ENCODE peak calls at places on chromosome 13, in four cellular contexts. V is esophagus muscularis mucosa, N is PC-3, H is adrenal gland. F is an unnamed sample.

GRCh38 chr13:39422845-39423565 is 180.0 kb downstream of the LHFPL6 start:
- DNase-seq in V (no peak), N (no peak), H (no peak), F (peak; percentile 26)

GRCh38 chr13:77740931-77741586 is 43.6 kb downstream of the SLAIN1 start:
- DNase-seq in V (no peak), N (no peak), H (no peak), F (no peak)

GRCh38 chr13:82467626-82468025 is 1414.6 kb downstream of the SLITRK1 start:
- DNase-seq in V (no peak), N (no peak), H (no peak), F (no peak)

GRCh38 chr13:80658705-80659104 is 317.8 kb upstream of the SPRY2 start:
- DNase-seq in V (no peak), N (no peak), H (no peak), F (no peak)

GRCh38 chr13:30038884-30039283 is 188.5 kb upstream of the UBL3 start:
- DNase-seq in V (no peak), N (no peak), H (no peak), F (peak; percentile 78)

GRCh38 chr13:39616087-39616694 is 13.2 kb upstream of the LHFPL6 start:
- DNase-seq in V (no peak), N (peak; percentile 72), H (peak; percentile 46), F (peak; percentile 60)

GRCh38 chr13:97978661-97979450 is 25.4 kb downstream of the IPO5 start:
- DNase-seq in V (no peak), N (peak; percentile 44), H (no peak), F (peak; percentile 83)

GRCh38 chr13:95128045-95128643 is 173.1 kb downstream of the ABCC4 start:
- DNase-seq in V (no peak), N (peak; percentile 83), H (no peak), F (no peak)

GRCh38 chr13:46143239-46143701 is 38.4 kb upstream of the CPB2 start:
- DNase-seq in V (no peak), N (peak; percentile 41), H (no peak), F (no peak)

GRCh38 chr13:112785419-112785856 is 95.6 kb downstream of the ATP11A start:
- DNase-seq in V (no peak), N (no peak), H (no peak), F (no peak)

GRCh38 chr13:110643768-110644421 is 28.6 kb downstream of the NAXD start:
- DNase-seq in V (no peak), N (no peak), H (no peak), F (no peak)

GRCh38 chr13:69681722-69682121 is 425.9 kb upstream of the ATXN8OS start:
- DNase-seq in V (no peak), N (no peak), H (no peak), F (no peak)

GRCh38 chr13:52862358-52863206 is 14.1 kb upstream of the PCDH8 start:
- DNase-seq in V (no peak), N (peak; percentile 15), H (peak; percentile 13), F (no peak)

GRCh38 chr13:49357694-49358093 is 86.2 kb downstream of the CAB39L start:
- DNase-seq in V (no peak), N (peak; percentile 57), H (no peak), F (peak; percentile 72)

GRCh38 chr13:48769107-48769704 is 115.5 kb downstream of the CYSLTR2 start:
- DNase-seq in V (peak; percentile 96), N (peak; percentile 90), H (peak; percentile 86), F (peak; percentile 92)

GRCh38 chr13:81888855-81889254 is 1547.9 kb upstream of the SPRY2 start:
- DNase-seq in V (no peak), N (no peak), H (no peak), F (no peak)

GRCh38 chr13:21175656-21176194 is 627 bp downstream of the SKA3 start:
- DNase-seq in V (no peak), N (no peak), H (no peak), F (no peak)

GRCh38 chr13:27476943-27477681 is 26.7 kb upstream of the MTIF3 start:
- DNase-seq in V (no peak), N (peak; percentile 89), H (no peak), F (peak; percentile 48)

GRCh38 chr13:69291292-69291906 is 816.2 kb upstream of the ATXN8OS start:
- DNase-seq in V (no peak), N (no peak), H (no peak), F (no peak)

GRCh38 chr13:28530729-28531194 is 35.8 kb upstream of the FLT1 start:
- DNase-seq in V (no peak), N (peak; percentile 4), H (no peak), F (peak; percentile 43)

GRCh38 chr13:73081256-73081915 is 22.6 kb downstream of the KLF5 start:
- DNase-seq in V (no peak), N (no peak), H (no peak), F (no peak)

GRCh38 chr13:64529874-64530485 is 2700.2 kb downstream of the PCDH9 start:
- DNase-seq in V (no peak), N (peak; percentile 30), H (no peak), F (no peak)

GRCh38 chr13:113355621-113356020 is 8.3 kb downstream of the GRTP1 start:
- DNase-seq in V (no peak), N (no peak), H (no peak), F (no peak)

GRCh38 chr13:20994441-20994821 is 67.0 kb downstream of the LATS2 start:
- DNase-seq in V (no peak), N (no peak), H (no peak), F (no peak)

DNA sequence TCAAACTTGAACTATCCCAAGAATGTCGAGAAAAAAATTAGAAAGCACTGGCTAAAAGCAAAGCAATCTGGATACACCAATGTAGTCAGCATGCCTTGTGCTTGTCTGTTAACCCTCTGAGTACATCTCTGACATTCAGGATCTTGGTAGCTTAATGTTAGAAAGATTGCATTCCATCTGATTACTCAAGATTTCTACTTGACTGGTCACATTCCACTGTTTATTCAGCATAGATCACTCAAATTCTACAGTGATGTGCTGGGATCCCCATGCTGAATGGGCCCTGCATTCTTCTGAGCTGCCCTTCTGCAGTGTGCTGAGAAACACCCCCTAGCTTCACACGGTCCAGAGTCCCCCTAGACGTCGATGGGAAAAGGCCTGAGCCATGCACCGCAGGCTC is 295.4 kb upstream of the MAB21L1 start:
- DNase-seq in V (no peak), N (peak; percentile 72), H (no peak), F (peak; percentile 98)
- TF ChIP-seq CTCF in V (no peak), N (no peak), H (no peak), F (peak; percentile 10)

GRCh38 chr13:32737111-32737571 is 150.9 kb downstream of the PDS5B start:
- DNase-seq in V (no peak), N (no peak), H (no peak), F (peak; percentile 16)

GRCh38 chr13:32735859-32736258 is 149.6 kb downstream of the PDS5B start:
- DNase-seq in V (no peak), N (no peak), H (no peak), F (no peak)

GRCh38 chr13:32734511-32734910 is 148.3 kb downstream of the PDS5B start:
- DNase-seq in V (no peak), N (peak; percentile 61), H (no peak), F (peak; percentile 52)

GRCh38 chr13:32737679-32738078 is 151.4 kb downstream of the PDS5B start:
- DNase-seq in V (no peak), N (no peak), H (no peak), F (peak; percentile 9)

DNA sequence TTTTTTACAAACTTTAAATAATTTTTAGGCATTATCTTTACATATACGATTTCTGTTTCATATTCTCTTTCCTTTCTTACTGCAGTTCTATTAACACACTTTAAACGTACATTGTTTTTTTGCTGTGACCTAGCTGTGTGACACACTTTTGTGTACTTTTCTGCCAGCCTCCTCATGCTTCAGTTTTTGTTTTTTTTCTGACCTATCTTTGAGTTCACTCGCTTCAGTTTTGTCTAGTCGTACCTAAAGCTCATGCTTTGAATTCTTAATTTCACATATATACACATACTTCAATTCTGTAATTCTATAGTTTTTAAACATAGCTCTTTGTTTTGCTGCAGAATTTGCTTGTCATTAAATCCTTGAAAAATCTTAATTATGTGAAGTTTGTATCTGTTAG is 150.4 kb downstream of the PDS5B start:
- DNase-seq in V (no peak), N (no peak), H (no peak), F (no peak)
- H3K4me3 ChIP-seq in V (peak overlapping the region; percentile 42), N (no peak overlapping the region), H (peak overlapping the region; percentile 5), F (no peak overlapping the region)

DNA sequence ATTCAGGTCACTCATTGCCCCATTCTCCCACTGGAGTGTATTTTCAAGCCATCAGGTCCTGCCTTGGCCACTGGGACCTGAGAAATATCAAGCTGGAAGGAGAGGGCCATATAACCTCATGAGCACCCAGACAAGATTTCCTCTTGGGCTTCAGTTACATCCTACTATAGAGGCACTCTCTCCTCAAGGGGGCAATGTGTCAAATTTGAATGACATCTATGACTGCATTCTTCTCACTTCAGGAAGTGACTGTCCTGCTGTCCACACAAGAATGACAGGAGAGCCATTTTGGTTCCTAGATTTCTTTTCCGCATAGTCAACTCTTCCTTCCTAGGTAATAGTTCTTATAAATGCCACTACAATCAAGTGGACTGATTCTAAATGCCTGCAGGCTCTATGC is 416.2 kb downstream of the DIAPH3 start:
- DNase-seq in V (no peak), N (peak; percentile 2), H (no peak), F (no peak)
- TF ChIP-seq CTCF in V (no peak), N (no peak), H (no peak), F (no peak)

GRCh38 chr13:105144020-105144419 is 1391.4 kb downstream of the EFNB2 start:
- DNase-seq in V (no peak), N (no peak), H (no peak), F (no peak)

GRCh38 chr13:105139048-105139379 is 1396.4 kb downstream of the EFNB2 start:
- DNase-seq in V (no peak), N (no peak), H (no peak), F (no peak)

GRCh38 chr13:105135852-105136251 is 1399.6 kb downstream of the EFNB2 start:
- DNase-seq in V (no peak), N (no peak), H (no peak), F (no peak)

GRCh38 chr13:105142556-105142955 is 1392.9 kb downstream of the EFNB2 start:
- DNase-seq in V (no peak), N (no peak), H (no peak), F (no peak)

GRCh38 chr13:105139380-105140285 is 1395.8 kb downstream of the EFNB2 start:
- DNase-seq in V (no peak), N (no peak), H (peak; percentile 21), F (peak; percentile 4)
- H3K4me3 ChIP-seq in V (peak overlapping the region; percentile 53), N (peak overlapping the region; percentile 20), H (no peak overlapping the region), F (peak overlapping the region; percentile 56)